ENCODE peak calls at places on chromosome 16, in five cellular contexts. L, A, O, H and N are unnamed samples.

GRCh38 chr16:57541754-57542435 is 548 bp upstream of the ADGRG5 start:
- DNase-seq in O (no peak), H (no peak), A (no peak), L (no peak), N (no peak)

GRCh38 chr16:52597772-52598483 is 51.0 kb upstream of the TOX3 start:
- DNase-seq in A (peak; percentile 58), O (peak; percentile 68), L (no peak), H (peak; percentile 56), N (no peak)

GRCh38 chr16:87028481-87029320 is 288.5 kb downstream of the C16orf95 start:
- DNase-seq in H (no peak), O (no peak), L (no peak), A (no peak), N (no peak)

GRCh38 chr16:21302454-21302853 is 24.4 kb upstream of the CRYM start:
- DNase-seq in H (no peak), L (no peak), O (no peak), A (no peak), N (no peak)

GRCh38 chr16:22813223-22813945 is 578 bp upstream of the HS3ST2 start:
- DNase-seq in L (peak; percentile 42), A (no peak), O (no peak), H (peak; percentile 32), N (peak; percentile 30)

GRCh38 chr16:5428932-5429331 is 331.3 kb upstream of the EEF2KMT start:
- DNase-seq in A (no peak), L (no peak), H (no peak), O (no peak), N (no peak)

GRCh38 chr16:2425825-2426430 is 3.3 kb upstream of the CCNF start:
- DNase-seq in H (no peak), A (no peak), L (no peak), O (no peak), N (no peak)

GRCh38 chr16:705748-706188 is at the start of gene FBXL16:
- DNase-seq in L (no peak), O (no peak), A (peak; percentile 62), H (no peak), N (no peak)

GRCh38 chr16:84072014-84072413 is 29.4 kb upstream of the SLC38A8 start:
- DNase-seq in H (no peak), L (no peak), O (no peak), A (no peak), N (no peak)

GRCh38 chr16:82756283-82756599 is 129.5 kb downstream of the CDH13 start:
- DNase-seq in L (no peak), H (no peak), A (no peak), O (no peak), N (no peak)

GRCh38 chr16:67537636-67538591 is 9.3 kb downstream of the RIPOR1 start:
- DNase-seq in L (peak; percentile 79), A (no peak), H (peak; percentile 58), O (no peak), N (peak; percentile 79)

GRCh38 chr16:29824589-29825144 is 4.4 kb downstream of the MVP start:
- DNase-seq in A (no peak), O (no peak), H (no peak), L (no peak), N (no peak)

GRCh38 chr16:85733155-85733838 is 17.6 kb downstream of the C16orf74 start:
- DNase-seq in L (no peak), O (no peak), A (no peak), H (no peak), N (peak; percentile 73)

GRCh38 chr16:83420206-83420760 is 387.5 kb upstream of the HSBP1 start:
- DNase-seq in L (no peak), O (no peak), H (no peak), A (no peak), N (no peak)

GRCh38 chr16:65524997-65525396 is 403.1 kb upstream of the CDH11 start:
- DNase-seq in O (no peak), A (no peak), H (no peak), L (no peak), N (no peak)

GRCh38 chr16:47043200-47043599 is 69.7 kb upstream of the DNAJA2 start:
- DNase-seq in O (no peak), H (no peak), L (no peak), A (no peak), N (no peak)

GRCh38 chr16:19824216-19824615 is 60.4 kb downstream of the GPRC5B start:
- DNase-seq in L (no peak), H (no peak), A (no peak), O (no peak), N (no peak)

GRCh38 chr16:28845173-28846079 is 722 bp downstream of the TUFM start:
- DNase-seq in A (no peak), O (no peak), H (peak; percentile 61), L (no peak), N (no peak)

GRCh38 chr16:57297856-57298255 is 13.4 kb upstream of the PLLP start:
- DNase-seq in O (no peak), L (no peak), A (no peak), H (no peak), N (no peak)

GRCh38 chr16:78444-79145 is 570 bp downstream of the MPG start:
- DNase-seq in H (no peak), A (no peak), L (peak; percentile 43), O (no peak), N (peak; percentile 51)

GRCh38 chr16:12584488-12585233 is 219.0 kb downstream of the CPPED1 start:
- DNase-seq in H (no peak), O (no peak), A (no peak), L (no peak), N (no peak)

GRCh38 chr16:53465606-53466290 is 31.5 kb downstream of the RBL2 start:
- DNase-seq in H (no peak), O (no peak), L (no peak), A (no peak), N (no peak)

GRCh38 chr16:16033208-16033717 is 83.8 kb downstream of the ABCC1 start:
- DNase-seq in A (no peak), L (no peak), O (no peak), H (no peak), N (no peak)

GRCh38 chr16:1809281-1809801 is 15.8 kb upstream of the IGFALS start:
- DNase-seq in O (no peak), H (no peak), L (no peak), A (no peak), N (no peak)

GRCh38 chr16:48611329-48612137 is 1.6 kb upstream of the N4BP1 start:
- DNase-seq in L (no peak), H (peak; percentile 62), A (no peak), O (no peak), N (no peak)

GRCh38 chr16:86635181-86635580 is 56.8 kb downstream of the FOXL1 start:
- DNase-seq in O (no peak), H (no peak), A (no peak), L (no peak), N (no peak)

GRCh38 chr16:89230210-89230609 is 12.7 kb downstream of the ZNF778 start:
- DNase-seq in O (no peak), L (no peak), H (no peak), A (no peak), N (peak; percentile 61)

GRCh38 chr16:67993207-67994036 is 5.9 kb downstream of the DPEP2 start:
- DNase-seq in O (no peak), A (peak; percentile 32), H (peak; percentile 82), L (peak; percentile 85), N (peak; percentile 93)

GRCh38 chr16:27332105-27332504 is 18.3 kb downstream of the IL4R start:
- DNase-seq in L (no peak), H (no peak), O (no peak), A (no peak), N (no peak)

GRCh38 chr16:53515259-53515658 is 12.2 kb upstream of the AKTIP start:
- DNase-seq in A (no peak), L (no peak), O (no peak), H (no peak), N (no peak)

GRCh38 chr16:85166281-85166680 is 54.0 kb upstream of the CIBAR2 start:
- DNase-seq in L (no peak), A (no peak), O (no peak), H (no peak), N (peak; percentile 7)

GRCh38 chr16:55499951-55500350 is 8.9 kb upstream of the LPCAT2 start:
- DNase-seq in A (no peak), O (no peak), L (no peak), H (no peak), N (no peak)

GRCh38 chr16:4537376-4538066 is 1.1 kb downstream of the CDIP1 start:
- DNase-seq in O (no peak), L (peak; percentile 28), H (peak; percentile 33), A (no peak), N (no peak)

GRCh38 chr16:85291302-85292148 is 179.3 kb upstream of the CIBAR2 start:
- DNase-seq in L (peak; percentile 60), A (no peak), O (no peak), H (peak; percentile 66), N (no peak)